ENCODE peak calls at places on chromosomes 5 and 9, in four cellular contexts. D is GM12878, U is K562, F is H1. W is an unnamed sample.

GRCh38 chr9:128316421-128316820 is 5.8 kb downstream of the TRUB2 start:
- DNase-seq in U (no peak), F (no peak), D (no peak), W (no peak)

GRCh38 chr5:150429410-150429873 is 16.7 kb upstream of the CD74 start:
- DNase-seq in F (no peak), U (no peak), D (no peak), W (no peak)

GRCh38 chr5:168883253-168883880 is 304.2 kb upstream of the PANK3 start:
- DNase-seq in D (no peak), U (no peak), F (no peak), W (no peak)

GRCh38 chr9:121783523-121784507 is 132.4 kb downstream of the DAB2IP start:
- DNase-seq in D (no peak), F (no peak), U (no peak), W (no peak)

GRCh38 chr5:124906339-124907097 is 160.1 kb upstream of the ZNF608 start:
- DNase-seq in U (no peak), D (no peak), F (no peak), W (peak; percentile 17)

GRCh38 chr9:18920685-18921084 is 112.3 kb downstream of the SAXO1 start:
- DNase-seq in U (no peak), F (no peak), D (no peak), W (no peak)

GRCh38 chr5:151487544-151487943 is 40.1 kb downstream of the SLC36A1 start:
- DNase-seq in F (no peak), U (no peak), D (no peak), W (no peak)

GRCh38 chr9:106065579-106066214 is 371.4 kb downstream of the TMEM38B start:
- DNase-seq in D (no peak), U (no peak), F (no peak), W (no peak)

GRCh38 chr5:146507428-146507827 is 8.6 kb downstream of the GPR151 start:
- DNase-seq in D (no peak), U (no peak), F (no peak), W (no peak)

GRCh38 chr9:88782931-88783451 is 208.3 kb upstream of the S1PR3 start:
- DNase-seq in D (no peak), F (no peak), U (no peak), W (no peak)

GRCh38 chr5:138623053-138623452 is 47.9 kb upstream of the HSPA9 start:
- DNase-seq in U (no peak), D (no peak), F (no peak), W (no peak)

GRCh38 chr5:109833946-109834345 is 144.2 kb downstream of the MAN2A1 start:
- DNase-seq in F (no peak), U (no peak), D (no peak), W (no peak)

GRCh38 chr5:149405550-149406202 is 26.6 kb upstream of the IL17B start:
- DNase-seq in U (no peak), D (no peak), F (no peak), W (no peak)

GRCh38 chr9:133981589-133981957 is 10.6 kb downstream of the VAV2 start:
- DNase-seq in D (no peak), U (no peak), F (no peak), W (no peak)

GRCh38 chr5:88889165-88890069 is 6.4 kb upstream of the MEF2C start:
- DNase-seq in U (no peak), F (no peak), D (no peak), W (no peak)

GRCh38 chr5:171428849-171429542 is 9.5 kb downstream of the FGF18 start:
- DNase-seq in U (no peak), F (no peak), D (no peak), W (no peak)

GRCh38 chr5:176740702-176741565 is 69.4 kb upstream of the UNC5A start:
- DNase-seq in F (no peak), D (no peak), U (no peak), W (no peak)

GRCh38 chr5:156475182-156475830 is 148.3 kb downstream of the SGCD start:
- DNase-seq in F (no peak), U (no peak), D (no peak), W (no peak)

GRCh38 chr5:112691758-112692157 is 45.9 kb upstream of the APC start:
- DNase-seq in U (peak; percentile 50), D (peak; percentile 19), F (peak; percentile 3), W (peak; percentile 65)

GRCh38 chr5:135160036-135160675 is 126.1 kb upstream of the PITX1 start:
- DNase-seq in D (no peak), U (no peak), F (no peak), W (no peak)

GRCh38 chr5:73459366-73459765 is 10.8 kb upstream of the FOXD1 start:
- DNase-seq in F (no peak), U (no peak), D (no peak), W (no peak)

GRCh38 chr9:34826999-34827538 is 117.1 kb upstream of the CCL21 start:
- DNase-seq in U (no peak), D (no peak), F (no peak), W (no peak)

GRCh38 chr5:93604119-93604963 is 21.3 kb downstream of the NR2F1 start:
- DNase-seq in D (no peak), U (no peak), F (no peak), W (no peak)

GRCh38 chr9:92119581-92119980 is 4.4 kb upstream of the SPTLC1 start:
- DNase-seq in D (no peak), F (no peak), U (no peak), W (no peak)

GRCh38 chr5:174910245-174910737 is 185.9 kb downstream of the MSX2 start:
- DNase-seq in F (peak; percentile 59), U (peak; percentile 77), D (no peak), W (peak; percentile 36)

GRCh38 chr5:61333351-61334223 is 1.5 kb downstream of the ZSWIM6 start:
- DNase-seq in F (no peak), U (peak; percentile 28), D (no peak), W (no peak)

GRCh38 chr5:119022017-119022745 is 33.8 kb upstream of the DTWD2 start:
- DNase-seq in D (no peak), U (no peak), F (no peak), W (no peak)

GRCh38 chr5:53167836-53168235 is 58.3 kb upstream of the MOCS2 start:
- DNase-seq in U (no peak), F (no peak), D (no peak), W (no peak)

GRCh38 chr5:44885903-44886302 is 77.2 kb downstream of the MRPS30 start:
- DNase-seq in F (no peak), U (no peak), D (peak; percentile 44), W (no peak)

GRCh38 chr5:138654281-138654867 is 79.2 kb upstream of the HSPA9 start:
- DNase-seq in F (no peak), U (no peak), D (peak; percentile 75), W (no peak)

GRCh38 chr9:137891588-137892423 is 14.2 kb downstream of the CACNA1B start:
- DNase-seq in F (no peak), D (no peak), U (no peak), W (no peak)

GRCh38 chr9:107584186-107584585 is 94.6 kb upstream of the KLF4 start:
- DNase-seq in D (no peak), F (no peak), U (no peak), W (no peak)

GRCh38 chr9:113885183-113886002 is 9.3 kb downstream of the ZNF618 start:
- DNase-seq in U (no peak), D (no peak), F (no peak), W (no peak)

GRCh38 chr5:176664479-176664878 is 17.2 kb downstream of the TSPAN17 start:
- DNase-seq in U (no peak), F (no peak), D (no peak), W (no peak)

GRCh38 chr9:13485068-13485596 is 205.6 kb upstream of the MPDZ start:
- DNase-seq in U (no peak), D (no peak), F (no peak), W (no peak)

GRCh38 chr9:14687042-14687719 is 6.1 kb downstream of the ZDHHC21 start:
- DNase-seq in F (no peak), D (no peak), U (no peak), W (no peak)

DNA sequence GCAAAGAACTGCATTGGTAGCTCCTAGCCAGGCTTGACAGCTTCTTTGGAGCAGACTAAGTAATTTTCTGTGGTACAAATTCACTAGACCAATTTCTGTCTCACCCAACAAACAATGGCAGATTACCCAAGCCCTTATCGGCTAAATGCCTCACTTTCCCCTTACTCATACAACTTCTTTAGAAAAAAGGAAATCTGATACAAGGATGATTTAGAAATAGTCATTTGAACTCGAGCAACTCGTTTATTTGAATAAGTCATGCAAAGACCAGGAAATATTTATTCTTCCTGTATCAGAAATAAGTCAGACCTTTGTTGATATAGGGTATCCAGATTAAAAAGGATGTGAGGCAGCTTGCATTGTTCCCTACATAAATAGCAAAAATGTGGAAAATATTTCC is 170.4 kb upstream of the CDH6 start:
- DNase-seq in D (no peak), U (no peak), F (no peak), W (no peak)
- TF ChIP-seq CBX5 in D (no peak), U (no peak), F (no peak), W (no peak)

GRCh38 chr5:159331099-159331973 is 1.0 kb upstream of the IL12B start:
- DNase-seq in F (no peak), U (peak; percentile 80), D (no peak), W (no peak)
- TF ChIP-seq CBX5 in F (no peak), U (no peak), D (no peak), W (no peak)

DNA sequence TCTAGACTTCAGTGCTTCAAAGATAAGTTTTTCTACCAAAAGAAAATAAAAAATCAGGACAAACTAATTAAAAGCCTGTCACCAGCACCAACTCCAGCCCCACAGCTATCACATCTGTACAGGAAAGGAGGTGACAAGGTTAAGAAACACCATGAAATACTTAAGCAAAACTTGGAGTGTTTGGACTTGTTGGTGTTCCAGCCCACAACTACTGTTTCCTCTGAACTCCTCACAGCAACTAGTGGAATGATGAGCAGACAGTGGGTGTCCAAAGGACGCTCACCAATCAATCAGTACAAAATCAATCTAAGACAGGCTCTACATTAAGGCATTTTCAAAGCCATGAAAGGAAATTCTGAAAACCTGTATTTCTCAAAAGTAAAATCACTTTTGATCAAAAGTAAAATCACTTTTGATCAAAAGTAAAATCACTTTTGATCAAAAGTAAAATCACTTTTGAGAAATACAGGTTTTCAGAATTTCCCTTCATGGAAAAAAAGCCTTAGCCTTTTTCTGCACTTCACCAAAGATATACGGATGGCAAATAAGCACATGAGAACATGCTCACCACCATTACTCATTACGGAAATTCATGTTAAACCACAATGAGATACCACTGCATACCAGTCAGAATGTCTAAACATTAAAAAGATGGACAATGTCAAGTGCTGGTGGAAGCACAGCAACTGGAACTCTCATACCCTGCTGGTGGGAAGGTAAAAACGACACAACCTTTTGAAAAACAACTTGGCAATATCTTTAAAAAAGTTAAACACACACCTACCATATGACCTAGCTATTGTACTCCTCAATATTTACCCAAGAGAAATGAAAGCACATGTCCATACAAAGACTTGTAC is 79.7 kb downstream of the MED27 start:
- DNase-seq in U (no peak), F (no peak), D (peak; percentile 36), W (no peak)
- TF ChIP-seq CBX5 in U (no peak), F (no peak), D (no peak), W (no peak)

DNA sequence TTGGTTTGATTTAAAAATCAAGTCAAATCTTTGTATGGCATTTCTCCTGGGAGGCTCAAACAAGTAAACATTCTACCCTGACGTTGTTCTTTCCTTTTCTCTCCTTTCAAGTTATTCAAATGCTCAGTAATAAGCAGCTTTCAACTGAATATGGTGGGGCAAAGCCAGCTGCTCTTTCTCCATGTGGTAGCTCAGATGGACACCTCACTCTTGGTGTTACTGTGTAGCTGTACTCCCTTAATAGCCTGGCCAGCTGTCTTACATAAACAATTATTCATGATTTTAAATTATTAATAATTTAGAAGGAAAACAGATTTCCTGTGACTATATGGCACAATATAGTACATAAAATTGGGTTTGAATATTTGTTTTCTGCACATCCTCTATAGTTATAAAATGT is 165.2 kb downstream of the PDE4D start:
- DNase-seq in F (no peak), D (no peak), U (no peak), W (no peak)
- TF ChIP-seq CBX5 in F (no peak), D (no peak), U (no peak), W (no peak)

GRCh38 chr5:95858661-95859326 is 36.3 kb upstream of the GLRX start:
- DNase-seq in D (peak; percentile 67), F (peak; percentile 82), U (peak; percentile 89), W (peak; percentile 90)
- TF ChIP-seq CBX5 in D (no peak), F (no peak), U (no peak), W (peak; percentile 92)

W was measured in HepG2.